ENCODE peak calls at places on chromosomes 5 and 9, in seven cellular contexts. T is PC-3, R is MM.1S, C is GM23338, H is GM23248, K is neural progenitor cell, X is SK-N-SH. G is an unnamed sample. For H3F3A and H3K36me3, the result is how much of the 10 kb centered on the place peaks cover.

GRCh38 chr9:114733814-114734213 is 51.8 kb upstream of the TEX48 start:
- DNase-seq in K (no peak), T (peak), C (no peak), X (no peak), R (no peak), H (peak), G (no peak)

GRCh38 chr5:149827501-149827990 is 97.4 kb downstream of the PPARGC1B start:
- DNase-seq in C (no peak), R (no peak), H (no peak), T (no peak), X (no peak), K (no peak), G (no peak)

GRCh38 chr5:112483704-112484103 is 64.6 kb upstream of the EPB41L4A start:
- DNase-seq in C (no peak), K (no peak), T (no peak), H (no peak), X (no peak), R (no peak), G (no peak)

GRCh38 chr5:171391996-171392577 is 4.4 kb downstream of the NPM1 start:
- DNase-seq in K (no peak), C (no peak), R (no peak), X (no peak), T (no peak), H (no peak), G (no peak)

GRCh38 chr5:175686396-175686795 is 28.5 kb downstream of the HRH2 start:
- DNase-seq in X (no peak), K (no peak), R (no peak), H (no peak), C (no peak), T (no peak), G (no peak)

GRCh38 chr9:4861736-4862451 is 69.2 kb downstream of the RCL1 start:
- DNase-seq in H (no peak), T (peak), C (no peak), R (no peak), X (no peak), K (no peak), G (no peak)

GRCh38 chr9:26296910-26297309 is 595.7 kb downstream of the CAAP1 start:
- DNase-seq in H (peak), C (no peak), R (no peak), T (peak), K (no peak), X (no peak), G (no peak)

GRCh38 chr5:181160144-181160754 is 12.9 kb downstream of the OR2V2 start:
- DNase-seq in X (peak), H (peak), R (peak), T (peak), K (peak), C (peak), G (no peak)

GRCh38 chr5:170769236-170769635 is 14.3 kb upstream of the GABRP start:
- DNase-seq in K (no peak), R (no peak), H (no peak), X (peak), C (no peak), T (no peak), G (no peak)

GRCh38 chr5:143569722-143570567 is 166.5 kb upstream of the NR3C1 start:
- DNase-seq in H (no peak), C (no peak), R (no peak), K (no peak), X (no peak), T (no peak), G (no peak)

GRCh38 chr5:141570655-141571054 is 48.1 kb downstream of the DIAPH1 start:
- DNase-seq in T (no peak), H (no peak), C (no peak), X (no peak), R (no peak), K (no peak), G (no peak)

GRCh38 chr5:81422671-81423070 is 28.7 kb upstream of the ACOT12 start:
- DNase-seq in C (no peak), K (no peak), R (no peak), H (peak), T (peak), X (no peak), G (no peak)

GRCh38 chr5:159156839-159157238 is 52.5 kb downstream of the RNF145 start:
- DNase-seq in T (peak), K (peak), X (peak), C (peak), R (peak), H (peak), G (peak)

GRCh38 chr5:157963244-157963643 is 104.3 kb upstream of the CLINT1 start:
- DNase-seq in T (no peak), K (no peak), R (no peak), H (no peak), X (no peak), C (no peak), G (no peak)

GRCh38 chr9:100590481-100590880 is 12.6 kb downstream of the CAVIN4 start:
- DNase-seq in X (no peak), K (no peak), H (peak), R (no peak), T (no peak), C (no peak), G (no peak)

GRCh38 chr5:111280282-111280901 is 56.2 kb downstream of the CAMK4 start:
- DNase-seq in H (no peak), K (no peak), X (peak), T (no peak), R (no peak), C (no peak), G (no peak)

GRCh38 chr5:34007116-34007674 is 655 bp downstream of the AMACR start:
- DNase-seq in K (peak), R (no peak), C (peak), X (peak), H (peak), T (no peak), G (peak)

GRCh38 chr5:149358294-149358651 is 427 bp downstream of the PCYOX1L start:
- DNase-seq in R (peak), X (peak), K (no peak), T (peak), C (peak), H (peak), G (peak)

GRCh38 chr9:126773004-126773607 is 31.7 kb upstream of the ZBTB43 start:
- DNase-seq in R (no peak), X (peak), K (peak), T (peak), C (peak), H (peak), G (no peak)

GRCh38 chr5:68802430-68802829 is 291.4 kb upstream of the SLC30A5 start:
- DNase-seq in K (no peak), H (no peak), R (no peak), T (no peak), X (no peak), C (no peak), G (no peak)

GRCh38 chr5:151461312-151461711 is 13.9 kb downstream of the SLC36A1 start:
- DNase-seq in K (no peak), R (peak), T (no peak), X (no peak), C (no peak), H (no peak), G (no peak)

GRCh38 chr9:69740872-69741505 is 18.8 kb downstream of the PTAR1 start:
- DNase-seq in K (no peak), T (no peak), R (no peak), X (no peak), H (peak), C (no peak), G (no peak)

GRCh38 chr5:177403194-177403825 is 2.8 kb upstream of the PFN3 start:
- DNase-seq in R (peak), T (peak), C (peak), H (peak), X (no peak), K (peak), G (peak)

GRCh38 chr9:37289631-37290030 is 132.9 kb upstream of the GRHPR start:
- DNase-seq in C (no peak), X (no peak), T (no peak), H (no peak), R (no peak), K (no peak), G (no peak)
- H3F3A ChIP-seq in C (under half), X (under half), T (under half), H (under half), R (under half), K (under half), G (under half)

DNA sequence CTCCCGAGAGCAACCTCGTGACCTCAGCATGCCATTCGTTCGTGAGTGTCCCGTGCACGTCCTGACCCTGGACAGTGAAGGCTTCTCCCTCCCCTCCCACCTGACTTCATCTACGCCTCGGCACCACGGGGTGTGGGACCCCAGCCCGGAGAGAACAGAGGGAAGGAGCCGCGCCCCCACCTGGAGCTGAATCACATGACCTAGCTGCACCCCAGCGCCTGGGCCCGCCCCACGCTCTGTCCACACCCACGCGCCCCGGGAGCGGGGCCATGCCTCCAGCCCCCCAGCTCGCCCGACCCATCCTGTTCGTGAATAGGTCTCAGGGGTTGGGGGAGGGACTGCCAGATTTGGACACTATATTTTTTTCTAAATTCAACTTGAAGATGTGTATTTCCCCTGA is 38.3 kb upstream of the FCN2 start:
- DNase-seq in K (no peak), H (no peak), T (no peak), R (no peak), C (no peak), X (no peak), G (no peak)
- H3K36me3 ChIP-seq in K (under half), H (half or more), T (under half), R (under half), C (under half), X (half or more), G (under half)

DNA sequence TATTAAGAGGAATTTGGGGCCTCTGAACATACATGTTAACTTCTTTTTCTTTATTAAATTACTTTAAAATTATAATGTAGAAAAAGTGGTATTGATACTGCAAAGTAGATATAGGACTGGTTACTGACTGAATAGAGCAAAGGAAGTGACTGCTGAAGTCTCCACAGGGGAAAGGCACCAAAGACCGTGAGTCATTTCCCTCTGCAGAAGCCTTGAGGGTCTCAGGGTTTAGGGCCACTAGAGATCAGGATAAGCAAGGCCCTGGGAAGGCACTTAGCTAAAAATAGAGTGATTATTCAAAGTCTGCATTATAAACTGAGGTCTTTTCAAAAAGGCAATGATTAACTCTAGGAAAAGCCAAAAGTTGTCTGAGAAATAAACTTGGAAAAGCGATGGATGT is 44.7 kb upstream of the ITGA1 start:
- DNase-seq in C (no peak), K (no peak), X (no peak), T (no peak), H (no peak), R (no peak), G (no peak)
- H3F3A ChIP-seq in C (under half), K (under half), X (under half), T (under half), H (under half), R (under half), G (under half)

GRCh38 chr5:32099486-32100035 is 74.6 kb downstream of the GOLPH3 start:
- DNase-seq in R (no peak), H (no peak), K (no peak), T (no peak), X (no peak), C (no peak), G (no peak)
- H3K36me3 ChIP-seq in R (under half), H (half or more), K (under half), T (under half), X (under half), C (under half), G (under half)

G was measured in PC-9.